ENCODE peak calls at places on chromosomes 11 and 22, in four cellular contexts. Y is iPS DF 6.9, I is SK-N-SH, H is kidney. X is an unnamed sample. For H3K36me3, the result is how much of the 10 kb centered on the place peaks cover.

GRCh38 chr22:36946436-36947158 is 33.2 kb downstream of the CSF2RB start:
- DNase-seq in Y (no peak), I (no peak), H (no peak), X (no peak)

GRCh38 chr11:64415286-64415685 is 56.3 kb downstream of the RPS6KA4 start:
- DNase-seq in Y (no peak), I (no peak), H (peak), X (peak)

GRCh38 chr11:1834132-1834610 is 619 bp upstream of the SYT8 start:
- DNase-seq in Y (no peak), I (no peak), H (peak), X (no peak)

GRCh38 chr11:2129699-2130366 is 9.4 kb downstream of the IGF2 start:
- DNase-seq in Y (no peak), I (no peak), H (peak), X (peak)

GRCh38 chr11:58577441-58578135 is 1.3 kb upstream of the ZFP91 start:
- DNase-seq in Y (no peak), I (no peak), H (peak), X (no peak)

GRCh38 chr22:33105501-33105911 is 47.3 kb upstream of the SYN3 start:
- DNase-seq in Y (no peak), I (no peak), H (no peak), X (no peak)

GRCh38 chr11:43790444-43790794 is 90.2 kb upstream of the ALKBH3 start:
- DNase-seq in Y (no peak), I (no peak), H (no peak), X (no peak)

GRCh38 chr11:34640050-34640971 is 19.4 kb downstream of the EHF start:
- DNase-seq in Y (no peak), I (no peak), H (peak), X (peak)

GRCh38 chr22:47180796-47181195 is 418.3 kb downstream of the TBC1D22A start:
- DNase-seq in Y (no peak), I (no peak), H (no peak), X (no peak)

GRCh38 chr22:44724859-44725258 is 22.9 kb downstream of the PRR5 start:
- DNase-seq in Y (no peak), I (no peak), H (peak), X (no peak)
- H3K4me3 ChIP-seq in Y (no peak), I (no peak), H (no peak), X (no peak)

DNA sequence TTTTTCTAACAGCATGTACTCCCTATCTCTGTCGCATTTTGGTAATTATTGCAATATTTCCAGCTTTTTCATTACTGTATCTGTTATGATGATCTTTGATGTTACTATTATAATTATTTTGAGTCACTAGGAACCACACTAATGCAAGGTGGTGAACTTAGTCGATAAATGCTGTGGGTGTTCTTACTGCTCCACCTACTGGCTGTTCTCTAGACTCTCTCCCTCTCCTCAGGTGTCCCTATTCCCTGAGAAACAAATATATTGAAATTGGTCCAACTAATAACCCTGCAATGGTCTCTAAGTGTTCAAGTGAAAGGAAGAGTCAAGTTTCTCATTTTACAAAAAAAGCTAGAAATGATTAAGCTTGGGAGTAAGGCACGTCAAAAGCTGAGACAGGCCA is 10.5 kb downstream of the ARL14EP start:
- DNase-seq in Y (no peak), I (peak), H (no peak), X (peak)
- H3K36me3 ChIP-seq in Y (under half), I (half or more), H (under half), X (under half)

GRCh38 chr11:66012946-66013761 is 1.3 kb downstream of the CST6 start:
- DNase-seq in Y (no peak), I (no peak), H (peak), X (peak)

GRCh38 chr11:66013762-66014100 is 1.9 kb downstream of the CST6 start:
- DNase-seq in Y (no peak), I (no peak), H (no peak), X (no peak)

GRCh38 chr11:66012371-66012945 is 650 bp downstream of the CST6 start:
- DNase-seq in Y (no peak), I (no peak), H (peak), X (peak)

GRCh38 chr11:66011239-66011784 is 496 bp upstream of the CST6 start:
- DNase-seq in Y (no peak), I (no peak), H (peak), X (peak)

GRCh38 chr11:66011785-66012303 is at the start of gene CST6:
- DNase-seq in Y (no peak), I (peak), H (peak), X (peak)
- H3K4me3 ChIP-seq in Y (peak), I (no peak), H (no peak), X (peak)

GRCh38 chr11:125036933-125037332 is 26.2 kb upstream of the SLC37A2 start:
- DNase-seq in Y (no peak), I (no peak), H (no peak), X (no peak)
- H3K36me3 ChIP-seq in Y (under half), I (under half), H (under half), X (under half)

GRCh38 chr11:66743271-66743968 is 14.4 kb upstream of the SPTBN2 start:
- DNase-seq in Y (no peak), I (no peak), H (peak), X (peak)
- H3K4me3 ChIP-seq in Y (no peak), I (peak), H (no peak), X (no peak)